ENCODE peak calls at places on chromosomes 4 and X, in seven cellular contexts. Q is CD4-positive, alpha-beta T cell; E is D721Med; H is GM13977; T is PC-3; V is GM12865; L is H9. J is an unnamed sample.

GRCh38 chrX:76555816-76556215 is 128.3 kb downstream of the MAGEE1 start:
- DNase-seq in Q (no peak), E (no peak), H (no peak), T (peak), V (peak), L (peak), J (no peak)

GRCh38 chr4:54647070-54647469 is 10.7 kb upstream of the KIT start:
- DNase-seq in Q (no peak), E (no peak), H (no peak), T (no peak), V (no peak), L (no peak), J (no peak)

GRCh38 chr4:112523764-112524505 is 8.0 kb upstream of the NEUROG2 start:
- DNase-seq in Q (peak), E (no peak), H (peak), T (peak), V (peak), L (peak), J (no peak)

GRCh38 chrX:71253253-71254091 is 468 bp downstream of the ZMYM3 start:
- DNase-seq in Q (peak), E (no peak), H (peak), T (peak), V (peak), L (peak), J (no peak)

GRCh38 chrX:119758682-119759332 is 419 bp downstream of the SOWAHD start:
- DNase-seq in Q (no peak), E (no peak), H (no peak), T (no peak), V (peak), L (peak), J (no peak)

GRCh38 chr4:70240192-70240591 is 2.2 kb upstream of the CSN3 start:
- DNase-seq in Q (no peak), E (no peak), H (no peak), T (no peak), V (no peak), L (no peak), J (no peak)

GRCh38 chr4:176534566-176534965 is 214.8 kb downstream of the SPCS3 start:
- DNase-seq in Q (no peak), E (no peak), H (no peak), T (peak), V (no peak), L (no peak), J (peak)

GRCh38 chrX:128464091-128464490 is 411.9 kb upstream of the ACTRT1 start:
- DNase-seq in Q (no peak), E (no peak), H (no peak), T (peak), V (no peak), L (no peak), J (no peak)

GRCh38 chrX:46686003-46686645 is 72.8 kb downstream of the SLC9A7 start:
- DNase-seq in Q (peak), E (no peak), H (peak), T (peak), V (peak), L (peak), J (no peak)

GRCh38 chr4:157048248-157048647 is 27.7 kb upstream of the GLRB start:
- DNase-seq in Q (no peak), E (no peak), H (no peak), T (no peak), V (no peak), L (no peak), J (peak)

GRCh38 chr4:182189107-182189878 is 53.9 kb upstream of the TENM3 start:
- DNase-seq in Q (no peak), E (no peak), H (no peak), T (peak), V (no peak), L (no peak), J (peak)

GRCh38 chr4:148090503-148091476 is 351.4 kb downstream of the NR3C2 start:
- DNase-seq in Q (no peak), E (no peak), H (no peak), T (no peak), V (no peak), L (no peak), J (no peak)

GRCh38 chr4:1478766-1479355 is 72.6 kb upstream of the NKX1-1 start:
- DNase-seq in Q (no peak), E (no peak), H (no peak), T (no peak), V (no peak), L (peak), J (no peak)

GRCh38 chrX:103565752-103566151 is 19.6 kb upstream of the TCEAL4 start:
- DNase-seq in Q (no peak), E (no peak), H (no peak), T (peak), V (no peak), L (no peak), J (peak)

GRCh38 chr4:170723171-170723570 is 633.4 kb upstream of the AADAT start:
- DNase-seq in Q (no peak), E (no peak), H (no peak), T (no peak), V (no peak), L (no peak), J (no peak)

GRCh38 chr4:92035666-92036065 is 268.1 kb upstream of the GRID2 start:
- DNase-seq in Q (no peak), E (no peak), H (no peak), T (no peak), V (peak), L (no peak), J (no peak)

GRCh38 chr4:142645478-142646108 is 200.5 kb downstream of the INPP4B start:
- DNase-seq in Q (no peak), E (no peak), H (no peak), T (no peak), V (peak), L (no peak), J (no peak)

GRCh38 chr4:70704333-70705145 is 16.2 kb downstream of the UTP3 start:
- DNase-seq in Q (peak), E (no peak), H (peak), T (peak), V (peak), L (peak), J (no peak)

DNA sequence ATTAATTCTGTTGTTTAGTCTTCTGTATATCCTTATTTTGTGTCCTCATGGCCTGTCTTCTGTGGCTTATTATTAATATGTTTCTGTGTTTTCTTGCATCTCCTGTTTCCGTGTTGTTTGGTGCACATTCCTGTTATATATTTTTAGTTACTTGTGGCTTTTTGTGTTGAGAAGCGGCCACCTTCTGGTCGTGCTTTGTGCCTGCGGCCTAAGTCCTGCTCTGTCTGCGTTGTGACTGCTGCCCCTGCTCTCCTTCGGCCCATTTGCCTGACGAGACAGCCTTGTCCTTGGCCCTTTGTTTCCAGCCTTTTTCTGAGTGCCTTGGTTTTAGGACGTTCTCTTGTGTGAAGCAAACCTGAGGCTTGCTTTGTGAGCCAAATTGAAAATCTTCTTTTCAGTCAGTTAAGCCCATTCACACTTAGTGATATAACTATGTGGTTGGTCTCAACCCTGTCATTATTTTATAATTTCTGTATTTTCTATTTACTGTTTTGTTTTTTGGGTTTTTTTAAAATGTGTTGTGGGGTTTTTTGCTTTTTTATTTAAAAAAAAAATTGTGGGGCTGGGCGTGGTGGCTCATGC is 43.8 kb downstream of the TNIP2 start:
- DNase-seq in Q (no peak), E (no peak), H (no peak), T (no peak), V (peak), L (peak), J (no peak)
- TF ChIP-seq CTCF in Q (no peak), E (no peak), H (no peak), T (peak), V (peak), L (peak), J (peak)

GRCh38 chrX:69024287-69024686 is 141.0 kb downstream of the PJA1 start:
- DNase-seq in Q (no peak), E (no peak), H (no peak), T (no peak), V (no peak), L (no peak), J (no peak)

GRCh38 chrX:69027181-69028005 is 137.9 kb downstream of the PJA1 start:
- DNase-seq in Q (no peak), E (no peak), H (no peak), T (peak), V (peak), L (no peak), J (no peak)

GRCh38 chrX:69028006-69028760 is 137.1 kb downstream of the PJA1 start:
- DNase-seq in Q (no peak), E (no peak), H (peak), T (no peak), V (peak), L (no peak), J (no peak)

GRCh38 chrX:69024931-69025330 is 140.3 kb downstream of the PJA1 start:
- DNase-seq in Q (no peak), E (no peak), H (no peak), T (peak), V (no peak), L (peak), J (no peak)

GRCh38 chrX:69025802-69026301 is 139.4 kb downstream of the PJA1 start:
- DNase-seq in Q (no peak), E (no peak), H (no peak), T (peak), V (no peak), L (no peak), J (peak)
- TF ChIP-seq CTCF in Q (no peak), E (no peak), H (no peak), T (peak), V (no peak), L (no peak), J (no peak)

GRCh38 chrX:6226646-6227444 is 1.8 kb downstream of the NLGN4X start:
- DNase-seq in Q (no peak), E (no peak), H (no peak), T (no peak), V (no peak), L (peak), J (no peak)

GRCh38 chrX:6228720-6229119 is at the start of gene NLGN4X:
- DNase-seq in Q (no peak), E (no peak), H (no peak), T (no peak), V (no peak), L (peak), J (no peak)

GRCh38 chrX:6227445-6227820 is 1.2 kb downstream of the NLGN4X start:
- DNase-seq in Q (no peak), E (no peak), H (no peak), T (no peak), V (no peak), L (no peak), J (no peak)

GRCh38 chrX:6225307-6226052 is 3.2 kb downstream of the NLGN4X start:
- DNase-seq in Q (no peak), E (no peak), H (no peak), T (no peak), V (no peak), L (no peak), J (no peak)

GRCh38 chrX:6226053-6226645 is 2.5 kb downstream of the NLGN4X start:
- DNase-seq in Q (no peak), E (no peak), H (no peak), T (no peak), V (no peak), L (peak), J (no peak)
- TF ChIP-seq CTCF in Q (no peak), E (no peak), H (no peak), T (no peak), V (no peak), L (no peak), J (no peak)

DNA sequence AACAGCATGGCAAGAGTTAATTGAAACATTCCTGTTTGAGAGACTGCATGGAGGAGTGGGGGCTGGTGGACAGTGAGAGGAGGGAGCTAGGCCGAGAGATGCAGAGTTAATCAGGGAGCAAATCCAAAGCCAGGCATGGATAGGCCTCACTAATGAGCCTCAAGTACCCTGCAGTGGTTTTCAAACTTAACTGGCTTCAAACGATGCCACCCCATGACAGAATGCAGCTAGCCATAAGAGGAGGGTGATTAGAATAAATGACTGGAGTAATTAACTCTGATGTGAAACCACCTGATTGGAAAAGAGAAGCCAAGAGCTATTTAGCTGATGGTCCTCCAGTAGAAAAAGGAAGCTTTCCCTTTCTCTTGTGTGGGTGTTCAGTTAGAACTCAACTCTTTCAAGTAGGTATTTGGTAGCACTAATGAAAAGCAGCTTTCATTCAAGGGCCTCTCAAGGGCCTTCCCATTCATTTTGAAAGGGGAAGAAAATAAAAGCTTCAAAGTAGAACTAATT is 215.4 kb upstream of the MAB21L2 start:
- DNase-seq in Q (no peak), E (no peak), H (peak), T (no peak), V (peak), L (peak), J (no peak)
- TF ChIP-seq CTCF in Q (no peak), E (no peak), H (no peak), T (no peak), V (no peak), L (no peak), J (no peak)

GRCh38 chr4:109559983-109560686 is at the start of gene MCUB:
- DNase-seq in Q (peak), E (peak), H (peak), T (peak), V (peak), L (peak), J (peak)
- TF ChIP-seq CTCF in Q (no peak), E (no peak), H (no peak), T (no peak), V (no peak), L (no peak), J (no peak)

DNA sequence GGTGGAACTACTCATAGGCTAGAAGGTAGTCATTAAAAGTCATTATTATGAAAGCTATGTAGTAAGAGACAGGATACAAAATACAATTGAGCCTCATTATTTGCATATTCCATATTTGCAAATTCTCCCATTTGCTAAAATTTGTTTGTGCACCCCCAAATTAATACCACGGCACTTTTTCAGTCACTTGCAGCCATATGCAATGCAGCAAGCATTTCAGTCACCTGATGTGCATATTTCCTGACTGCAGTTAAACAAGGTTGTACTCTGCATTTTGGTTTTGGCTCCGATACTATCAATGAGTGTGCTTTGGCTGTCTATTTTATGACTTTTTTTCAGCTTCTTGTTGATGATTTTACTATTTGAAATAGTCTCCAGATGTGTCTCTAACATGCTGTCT is 62.9 kb downstream of the ZNF330 start:
- DNase-seq in Q (no peak), E (no peak), H (no peak), T (no peak), V (no peak), L (no peak), J (no peak)
- TF ChIP-seq CTCF in Q (no peak), E (no peak), H (no peak), T (no peak), V (no peak), L (no peak), J (no peak)

J was measured in AG09309.